ENCODE peak calls at places on chromosomes 5 and 9, in six cellular contexts. One of them, this sample, is unnamed.

GRCh38 chr9:96022445-96023031 is 147.0 kb downstream of the ERCC6L2 start:
- DNase-seq in fibroblast of lung: no peak
- DNase-seq in SK-N-SH: peak; percentile 54
- DNase-seq in IMR-90: no peak
- DNase-seq in neuronal stem cell: peak; percentile 36
- DNase-seq in A549: no peak
- DNase-seq in this sample: no peak

GRCh38 chr5:87541033-87541432 is 128.3 kb upstream of the CCNH start:
- DNase-seq in IMR-90: peak; percentile 33
- DNase-seq in fibroblast of lung: peak; percentile 90
- DNase-seq in neuronal stem cell: peak; percentile 23
- DNase-seq in SK-N-SH: peak; percentile 19
- DNase-seq in A549: peak; percentile 33
- DNase-seq in this sample: peak; percentile 41

GRCh38 chr5:143023447-143024096 is 253.4 kb downstream of the ARHGAP26 start:
- DNase-seq in fibroblast of lung: no peak
- DNase-seq in neuronal stem cell: no peak
- DNase-seq in SK-N-SH: peak; percentile 52
- DNase-seq in A549: no peak
- DNase-seq in IMR-90: peak; percentile 68
- DNase-seq in this sample: peak; percentile 65

GRCh38 chr5:176162206-176162605 is 76.0 kb upstream of the SIMC1 start:
- DNase-seq in IMR-90: no peak
- DNase-seq in SK-N-SH: no peak
- DNase-seq in neuronal stem cell: no peak
- DNase-seq in fibroblast of lung: peak; percentile 47
- DNase-seq in A549: no peak
- DNase-seq in this sample: no peak

GRCh38 chr5:17665836-17666235 is 31.6 kb downstream of the TAF11L14 start:
- DNase-seq in IMR-90: no peak
- DNase-seq in neuronal stem cell: no peak
- DNase-seq in fibroblast of lung: no peak
- DNase-seq in A549: no peak
- DNase-seq in SK-N-SH: no peak
- DNase-seq in this sample: no peak

GRCh38 chr5:14851067-14851422 is 20.5 kb downstream of the ANKH start:
- DNase-seq in IMR-90: no peak
- DNase-seq in fibroblast of lung: no peak
- DNase-seq in neuronal stem cell: no peak
- DNase-seq in A549: no peak
- DNase-seq in SK-N-SH: no peak
- DNase-seq in this sample: no peak

GRCh38 chr5:98050583-98050982 is 722.9 kb upstream of the RGMB start:
- DNase-seq in SK-N-SH: no peak
- DNase-seq in IMR-90: peak; percentile 56
- DNase-seq in neuronal stem cell: no peak
- DNase-seq in fibroblast of lung: peak; percentile 71
- DNase-seq in A549: peak; percentile 15
- DNase-seq in this sample: no peak

GRCh38 chr9:97857603-97858392 is 4.8 kb downstream of the FOXE1 start:
- DNase-seq in SK-N-SH: no peak
- DNase-seq in IMR-90: no peak
- DNase-seq in neuronal stem cell: peak; percentile 20
- DNase-seq in fibroblast of lung: no peak
- DNase-seq in A549: no peak
- DNase-seq in this sample: no peak

GRCh38 chr5:178320281-178320855 is 87.8 kb upstream of the PHYKPL start:
- DNase-seq in IMR-90: no peak
- DNase-seq in A549: no peak
- DNase-seq in SK-N-SH: no peak
- DNase-seq in neuronal stem cell: no peak
- DNase-seq in fibroblast of lung: no peak
- DNase-seq in this sample: peak; percentile 41

GRCh38 chr5:68007446-68007845 is 208.1 kb upstream of the PIK3R1 start:
- DNase-seq in IMR-90: peak; percentile 78
- DNase-seq in neuronal stem cell: no peak
- DNase-seq in fibroblast of lung: peak; percentile 69
- DNase-seq in A549: no peak
- DNase-seq in SK-N-SH: no peak
- DNase-seq in this sample: no peak

GRCh38 chr5:65032250-65032649 is 263.5 kb downstream of the CWC27 start:
- DNase-seq in SK-N-SH: no peak
- DNase-seq in IMR-90: peak; percentile 100
- DNase-seq in neuronal stem cell: no peak
- DNase-seq in fibroblast of lung: peak; percentile 96
- DNase-seq in A549: peak; percentile 52
- DNase-seq in this sample: no peak

GRCh38 chr9:132078369-132079356 is 1.0 kb downstream of the MED27 start:
- DNase-seq in SK-N-SH: peak; percentile 62
- DNase-seq in neuronal stem cell: no peak
- DNase-seq in IMR-90: peak; percentile 47
- DNase-seq in A549: no peak
- DNase-seq in fibroblast of lung: peak; percentile 80
- DNase-seq in this sample: peak; percentile 41

GRCh38 chr9:125963932-125964331 is 216.8 kb downstream of the PBX3 start:
- DNase-seq in neuronal stem cell: no peak
- DNase-seq in IMR-90: no peak
- DNase-seq in fibroblast of lung: no peak
- DNase-seq in SK-N-SH: no peak
- DNase-seq in A549: no peak
- DNase-seq in this sample: no peak

GRCh38 chr9:123353041-123353440 is 3.0 kb upstream of the CRB2 start:
- DNase-seq in IMR-90: no peak
- DNase-seq in neuronal stem cell: no peak
- DNase-seq in SK-N-SH: no peak
- DNase-seq in A549: no peak
- DNase-seq in fibroblast of lung: no peak
- DNase-seq in this sample: no peak

GRCh38 chr9:123354806-123355508 is 1.0 kb upstream of the CRB2 start:
- DNase-seq in IMR-90: no peak
- DNase-seq in A549: peak; percentile 29
- DNase-seq in SK-N-SH: peak; percentile 42
- DNase-seq in fibroblast of lung: no peak
- DNase-seq in neuronal stem cell: no peak
- DNase-seq in this sample: no peak

GRCh38 chr9:123356851-123357747 is 1.1 kb downstream of the CRB2 start:
- DNase-seq in neuronal stem cell: peak; percentile 81
- DNase-seq in SK-N-SH: peak; percentile 20
- DNase-seq in fibroblast of lung: no peak
- DNase-seq in A549: no peak
- DNase-seq in IMR-90: no peak
- DNase-seq in this sample: no peak

GRCh38 chr9:123355761-123356520 is at the start of gene CRB2:
- DNase-seq in fibroblast of lung: no peak
- DNase-seq in IMR-90: no peak
- DNase-seq in A549: peak; percentile 33
- DNase-seq in SK-N-SH: peak; percentile 42
- DNase-seq in neuronal stem cell: peak; percentile 80
- DNase-seq in this sample: no peak

DNA sequence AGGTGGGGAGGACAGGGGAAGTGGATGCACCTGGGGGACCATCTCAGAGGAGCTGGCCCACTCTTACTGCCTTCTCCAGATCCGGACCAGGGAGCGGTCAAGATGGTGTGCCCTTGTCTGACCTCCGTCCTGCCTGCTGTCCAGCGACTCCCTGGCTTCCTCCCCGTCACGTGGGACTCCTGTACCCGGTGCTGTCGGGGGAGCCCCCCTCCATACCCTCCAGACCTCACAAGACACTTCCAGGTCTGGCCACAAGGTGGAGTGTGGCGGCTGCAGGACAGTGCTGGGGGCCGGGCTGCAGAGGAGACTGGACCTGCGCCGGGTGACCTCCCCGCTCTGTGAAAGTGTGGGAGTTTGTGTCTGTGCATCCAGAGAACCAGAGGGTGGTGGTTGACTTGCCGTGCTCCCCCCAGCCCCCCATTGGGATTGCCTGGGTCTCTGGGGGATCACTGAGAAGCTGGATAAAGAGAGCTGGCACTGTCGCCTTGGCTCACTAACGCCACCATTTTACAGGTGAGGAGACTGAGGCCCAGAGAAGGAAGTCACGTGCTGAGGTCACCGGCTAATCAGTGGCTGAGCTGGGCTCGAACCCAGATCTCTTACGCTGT is 1.9 kb upstream of the CRB2 start:
- DNase-seq in SK-N-SH: peak; percentile 95
- DNase-seq in fibroblast of lung: peak; percentile 37
- DNase-seq in IMR-90: peak; percentile 46
- DNase-seq in neuronal stem cell: peak; percentile 81
- DNase-seq in A549: peak; percentile 71
- DNase-seq in this sample: peak; percentile 87
- H3K4me2 ChIP-seq in SK-N-SH: peak overlapping the region; percentile 52
- H3K4me2 ChIP-seq in fibroblast of lung: no peak overlapping the region
- H3K4me2 ChIP-seq in IMR-90: no peak overlapping the region
- H3K4me2 ChIP-seq in neuronal stem cell: peak overlapping the region; percentile 35
- H3K4me2 ChIP-seq in A549: peak overlapping the region; percentile 58
- H3K4me2 ChIP-seq in this sample: peak overlapping the region; percentile 41

GRCh38 chr5:27590503-27590902 is 552.1 kb upstream of the CDH9 start:
- DNase-seq in fibroblast of lung: no peak
- DNase-seq in A549: no peak
- DNase-seq in SK-N-SH: no peak
- DNase-seq in IMR-90: no peak
- DNase-seq in neuronal stem cell: no peak
- DNase-seq in this sample: no peak

GRCh38 chr5:27598576-27598975 is 560.2 kb upstream of the CDH9 start:
- DNase-seq in A549: no peak
- DNase-seq in neuronal stem cell: no peak
- DNase-seq in fibroblast of lung: peak; percentile 42
- DNase-seq in SK-N-SH: no peak
- DNase-seq in IMR-90: no peak
- DNase-seq in this sample: no peak

GRCh38 chr5:27592231-27592630 is 553.8 kb upstream of the CDH9 start:
- DNase-seq in fibroblast of lung: peak; percentile 78
- DNase-seq in SK-N-SH: no peak
- DNase-seq in A549: no peak
- DNase-seq in IMR-90: no peak
- DNase-seq in neuronal stem cell: no peak
- DNase-seq in this sample: no peak

DNA sequence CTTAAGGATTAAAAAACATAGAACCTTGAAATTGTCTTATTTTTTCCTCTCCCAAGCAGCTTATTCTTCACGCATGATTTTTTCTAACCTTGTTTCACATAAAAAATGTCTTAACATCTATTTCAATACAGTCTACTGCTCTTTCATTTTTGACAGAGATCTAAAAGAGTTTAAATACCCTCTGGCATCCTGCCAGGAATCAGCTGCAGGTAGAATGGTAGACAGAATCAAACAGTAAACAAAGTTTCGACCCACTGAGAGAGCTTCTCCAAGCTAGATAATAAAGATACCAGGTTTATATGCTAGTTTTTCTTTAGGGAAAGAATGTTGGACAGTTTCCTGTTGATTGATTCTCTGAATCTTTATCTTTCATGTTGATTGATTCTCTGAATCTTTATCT is 555.8 kb upstream of the CDH9 start:
- DNase-seq in IMR-90: no peak
- DNase-seq in neuronal stem cell: no peak
- DNase-seq in fibroblast of lung: no peak
- DNase-seq in SK-N-SH: no peak
- DNase-seq in A549: no peak
- DNase-seq in this sample: no peak
- H3K4me2 ChIP-seq in IMR-90: no peak overlapping the region
- H3K4me2 ChIP-seq in neuronal stem cell: no peak overlapping the region
- H3K4me2 ChIP-seq in fibroblast of lung: no peak overlapping the region
- H3K4me2 ChIP-seq in SK-N-SH: no peak overlapping the region
- H3K4me2 ChIP-seq in A549: no peak overlapping the region
- H3K4me2 ChIP-seq in this sample: no peak overlapping the region

GRCh38 chr5:66958984-66959641 is 237.5 kb downstream of the CD180 start:
- DNase-seq in SK-N-SH: no peak
- DNase-seq in A549: peak; percentile 44
- DNase-seq in fibroblast of lung: peak; percentile 90
- DNase-seq in neuronal stem cell: no peak
- DNase-seq in IMR-90: peak; percentile 80
- DNase-seq in this sample: no peak

GRCh38 chr5:66958126-66958983 is 238.2 kb downstream of the CD180 start:
- DNase-seq in neuronal stem cell: no peak
- DNase-seq in A549: no peak
- DNase-seq in IMR-90: peak; percentile 80
- DNase-seq in SK-N-SH: no peak
- DNase-seq in fibroblast of lung: peak; percentile 85
- DNase-seq in this sample: no peak

GRCh38 chr5:66959668-66960067 is 236.9 kb downstream of the CD180 start:
- DNase-seq in IMR-90: peak; percentile 54
- DNase-seq in SK-N-SH: no peak
- DNase-seq in A549: peak; percentile 70
- DNase-seq in neuronal stem cell: no peak
- DNase-seq in fibroblast of lung: peak; percentile 47
- DNase-seq in this sample: no peak

GRCh38 chr5:66963559-66963971 is 233.0 kb downstream of the CD180 start:
- DNase-seq in neuronal stem cell: no peak
- DNase-seq in SK-N-SH: peak; percentile 8
- DNase-seq in fibroblast of lung: no peak
- DNase-seq in IMR-90: peak; percentile 40
- DNase-seq in A549: no peak
- DNase-seq in this sample: no peak

GRCh38 chr5:66960373-66961137 is 236.0 kb downstream of the CD180 start:
- DNase-seq in IMR-90: peak; percentile 10
- DNase-seq in neuronal stem cell: no peak
- DNase-seq in A549: peak; percentile 32
- DNase-seq in SK-N-SH: no peak
- DNase-seq in fibroblast of lung: peak; percentile 72
- DNase-seq in this sample: no peak
- H3K4me2 ChIP-seq in IMR-90: peak overlapping the region; percentile 73
- H3K4me2 ChIP-seq in neuronal stem cell: no peak overlapping the region
- H3K4me2 ChIP-seq in A549: peak overlapping the region; percentile 85
- H3K4me2 ChIP-seq in SK-N-SH: no peak overlapping the region
- H3K4me2 ChIP-seq in fibroblast of lung: peak overlapping the region; percentile 85
- H3K4me2 ChIP-seq in this sample: no peak overlapping the region

GRCh38 chr5:174428895-174429294 is 295.5 kb upstream of the MSX2 start:
- DNase-seq in fibroblast of lung: no peak
- DNase-seq in IMR-90: no peak
- DNase-seq in A549: no peak
- DNase-seq in neuronal stem cell: no peak
- DNase-seq in SK-N-SH: no peak
- DNase-seq in this sample: no peak
- H3K4me2 ChIP-seq in fibroblast of lung: no peak overlapping the region
- H3K4me2 ChIP-seq in IMR-90: no peak overlapping the region
- H3K4me2 ChIP-seq in A549: no peak overlapping the region
- H3K4me2 ChIP-seq in neuronal stem cell: no peak overlapping the region
- H3K4me2 ChIP-seq in SK-N-SH: no peak overlapping the region
- H3K4me2 ChIP-seq in this sample: no peak overlapping the region

GRCh38 chr9:91130796-91131318 is 230.9 kb downstream of the AUH start:
- DNase-seq in SK-N-SH: no peak
- DNase-seq in fibroblast of lung: no peak
- DNase-seq in IMR-90: peak; percentile 39
- DNase-seq in A549: no peak
- DNase-seq in neuronal stem cell: no peak
- DNase-seq in this sample: no peak
- H3K4me2 ChIP-seq in SK-N-SH: peak overlapping the region; percentile 33
- H3K4me2 ChIP-seq in fibroblast of lung: peak overlapping the region; percentile 66
- H3K4me2 ChIP-seq in IMR-90: no peak overlapping the region
- H3K4me2 ChIP-seq in A549: peak overlapping the region; percentile 47
- H3K4me2 ChIP-seq in neuronal stem cell: no peak overlapping the region
- H3K4me2 ChIP-seq in this sample: no peak overlapping the region

DNA sequence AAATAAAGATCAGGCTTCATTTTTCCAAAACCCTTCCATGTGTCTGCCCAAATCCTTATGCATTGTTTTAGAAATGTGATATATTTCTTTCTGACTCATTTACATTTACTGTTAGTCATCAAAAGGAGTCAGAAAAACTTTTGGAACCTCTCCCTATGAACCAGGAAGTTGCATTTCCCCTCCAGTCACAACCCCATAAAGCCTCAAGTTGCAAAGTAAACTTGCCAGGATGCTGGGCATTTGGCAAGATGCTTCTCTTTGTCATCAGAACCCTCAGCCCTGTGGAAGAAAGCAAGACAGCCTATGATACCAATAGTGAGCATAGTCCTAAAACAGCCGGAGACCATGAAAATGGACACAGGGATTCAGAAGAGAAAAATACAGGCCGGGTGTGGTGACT is 84.2 kb downstream of the MUSK start:
- DNase-seq in neuronal stem cell: no peak
- DNase-seq in fibroblast of lung: peak; percentile 96
- DNase-seq in SK-N-SH: no peak
- DNase-seq in A549: peak; percentile 88
- DNase-seq in IMR-90: peak; percentile 96
- DNase-seq in this sample: no peak
- H3K4me2 ChIP-seq in neuronal stem cell: no peak overlapping the region
- H3K4me2 ChIP-seq in fibroblast of lung: no peak overlapping the region
- H3K4me2 ChIP-seq in SK-N-SH: no peak overlapping the region
- H3K4me2 ChIP-seq in A549: peak overlapping the region; percentile 58
- H3K4me2 ChIP-seq in IMR-90: no peak overlapping the region
- H3K4me2 ChIP-seq in this sample: no peak overlapping the region